ENCODE peak calls at places on chromosomes 6 and 20, in nine cellular contexts. P is tibial nerve, S is Peyer's patch, Z is tibial artery, G is WERI-Rb-1, T is cardiac muscle cell, K is fibroblast of pulmonary artery, D is hepatocyte, H is pancreas. Y is an unnamed sample.

GRCh38 chr20:49276895-49277785 is 717 bp downstream of the ZNFX1 start:
- DNase-seq in P (peak), S (peak), Z (peak), G (no peak), T (no peak), K (no peak), D (peak), H (peak), Y (no peak)

GRCh38 chr6:126071000-126071647 is 84.8 kb downstream of the TRMT11 start:
- DNase-seq in P (no peak), S (no peak), Z (no peak), G (no peak), T (no peak), K (no peak), D (no peak), H (no peak), Y (no peak)

GRCh38 chr6:128657181-128657580 is 136.8 kb upstream of the PTPRK start:
- DNase-seq in P (no peak), S (no peak), Z (no peak), G (no peak), T (no peak), K (no peak), D (no peak), H (no peak), Y (peak)

GRCh38 chr20:20253744-20254330 is 114.1 kb upstream of the INSM1 start:
- DNase-seq in P (no peak), S (no peak), Z (no peak), G (no peak), T (no peak), K (no peak), D (no peak), H (no peak), Y (no peak)

GRCh38 chr20:36036688-36037087 is 68.3 kb downstream of the CNBD2 start:
- DNase-seq in P (no peak), S (no peak), Z (no peak), G (no peak), T (no peak), K (no peak), D (no peak), H (no peak), Y (no peak)

GRCh38 chr6:13351271-13351670 is 22.9 kb upstream of the TBC1D7 start:
- DNase-seq in P (no peak), S (no peak), Z (no peak), G (no peak), T (peak), K (no peak), D (no peak), H (no peak), Y (no peak)

GRCh38 chr6:169168302-169168630 is 85.4 kb downstream of the THBS2 start:
- DNase-seq in P (no peak), S (no peak), Z (no peak), G (no peak), T (no peak), K (no peak), D (no peak), H (no peak), Y (no peak)

GRCh38 chr6:31162463-31163165 is 4.2 kb downstream of the TCF19 start:
- DNase-seq in P (no peak), S (no peak), Z (no peak), G (no peak), T (no peak), K (no peak), D (no peak), H (no peak), Y (no peak)

GRCh38 chr6:166608819-166609218 is 18.2 kb downstream of the RPS6KA2 start:
- DNase-seq in P (no peak), S (no peak), Z (no peak), G (no peak), T (no peak), K (no peak), D (no peak), H (no peak), Y (no peak)

GRCh38 chr6:90368001-90368400 is 71.4 kb upstream of the BACH2 start:
- DNase-seq in P (no peak), S (no peak), Z (no peak), G (no peak), T (no peak), K (no peak), D (no peak), H (no peak), Y (no peak)

GRCh38 chr6:148578837-148579236 is 168.0 kb upstream of the UST start:
- DNase-seq in P (no peak), S (no peak), Z (no peak), G (no peak), T (no peak), K (no peak), D (no peak), H (no peak), Y (no peak)

GRCh38 chr6:117795234-117795633 is 111.8 kb upstream of the SLC35F1 start:
- DNase-seq in P (no peak), S (no peak), Z (no peak), G (no peak), T (no peak), K (no peak), D (peak), H (no peak), Y (no peak)

DNA sequence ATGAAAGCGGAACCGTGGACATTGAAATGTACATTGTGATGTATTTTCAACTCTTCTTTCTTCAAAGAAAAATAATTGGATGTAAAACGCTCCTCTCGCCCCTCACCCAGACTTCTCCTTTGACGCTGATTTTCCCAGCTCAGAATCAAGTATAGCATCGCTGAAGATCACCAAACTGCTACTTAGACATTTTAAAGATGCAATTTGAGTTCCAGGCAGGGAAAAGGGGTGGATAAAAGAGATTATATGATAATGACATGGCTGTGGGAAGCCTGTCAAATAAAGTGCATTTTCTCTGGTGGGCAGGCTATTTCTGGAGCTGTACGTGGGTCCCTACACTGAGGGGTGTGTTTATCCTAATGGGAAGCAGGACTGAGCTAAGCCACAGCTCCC is 240.4 kb downstream of the CDC5L start:
- DNase-seq in P (no peak), S (no peak), Z (no peak), G (no peak), T (no peak), K (no peak), D (no peak), H (no peak), Y (no peak)
- TF ChIP-seq CTCF in P (no peak), S (no peak), Z (no peak), G (no peak), T (no peak), K (no peak), D (no peak), H (no peak), Y (no peak)

GRCh38 chr6:7087066-7087465 is 20.7 kb upstream of the RREB1 start:
- DNase-seq in P (no peak), S (no peak), Z (no peak), G (peak), T (no peak), K (peak), D (no peak), H (no peak), Y (peak)
- H3K4me3 ChIP-seq in P (peak), S (peak), Z (peak), G (no peak), T (no peak), K (peak), D (no peak), H (no peak), Y (peak)

GRCh38 chr6:91786474-91787184 is 1199.8 kb upstream of the MAP3K7 start:
- DNase-seq in P (no peak), S (no peak), Z (no peak), G (no peak), T (no peak), K (no peak), D (no peak), H (no peak), Y (no peak)
- TF ChIP-seq CTCF in P (no peak), S (no peak), Z (no peak), G (no peak), T (no peak), K (no peak), D (no peak), H (no peak), Y (no peak)

GRCh38 chr20:44646023-44646640 is 5.4 kb downstream of the ADA start:
- DNase-seq in P (no peak), S (peak), Z (no peak), G (no peak), T (no peak), K (peak), D (no peak), H (no peak), Y (peak)

GRCh38 chr20:44648579-44648978 is 2.9 kb downstream of the ADA start:
- DNase-seq in P (no peak), S (no peak), Z (no peak), G (no peak), T (peak), K (no peak), D (no peak), H (no peak), Y (no peak)

GRCh38 chr20:44646641-44647274 is 4.7 kb downstream of the ADA start:
- DNase-seq in P (no peak), S (peak), Z (no peak), G (no peak), T (no peak), K (peak), D (no peak), H (no peak), Y (peak)

GRCh38 chr20:44649976-44650375 is 1.5 kb downstream of the ADA start:
- DNase-seq in P (no peak), S (no peak), Z (no peak), G (no peak), T (no peak), K (no peak), D (no peak), H (no peak), Y (no peak)

DNA sequence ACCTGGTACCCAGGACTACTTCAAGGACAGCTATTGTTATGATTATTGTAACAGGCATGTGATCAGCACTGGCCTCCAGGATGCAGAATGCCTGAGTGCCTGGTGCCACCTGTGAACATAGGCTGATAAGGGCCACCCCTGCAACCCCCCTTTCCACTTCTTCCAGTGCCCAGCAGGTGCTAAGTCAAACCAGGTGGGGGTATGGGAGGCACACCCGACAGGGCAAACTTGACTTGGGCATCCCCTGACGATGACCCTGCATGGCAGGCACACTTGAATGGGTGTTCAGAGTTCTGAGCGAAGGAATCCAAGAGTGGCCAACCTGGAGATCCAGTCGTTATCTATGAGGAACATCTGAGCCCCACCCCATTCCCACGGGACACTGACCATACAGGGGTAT is 3.4 kb downstream of the ADA start:
- DNase-seq in P (no peak), S (no peak), Z (no peak), G (no peak), T (no peak), K (no peak), D (no peak), H (no peak), Y (no peak)
- H3K4me3 ChIP-seq in P (no peak), S (no peak), Z (no peak), G (no peak), T (no peak), K (no peak), D (no peak), H (no peak), Y (no peak)

DNA sequence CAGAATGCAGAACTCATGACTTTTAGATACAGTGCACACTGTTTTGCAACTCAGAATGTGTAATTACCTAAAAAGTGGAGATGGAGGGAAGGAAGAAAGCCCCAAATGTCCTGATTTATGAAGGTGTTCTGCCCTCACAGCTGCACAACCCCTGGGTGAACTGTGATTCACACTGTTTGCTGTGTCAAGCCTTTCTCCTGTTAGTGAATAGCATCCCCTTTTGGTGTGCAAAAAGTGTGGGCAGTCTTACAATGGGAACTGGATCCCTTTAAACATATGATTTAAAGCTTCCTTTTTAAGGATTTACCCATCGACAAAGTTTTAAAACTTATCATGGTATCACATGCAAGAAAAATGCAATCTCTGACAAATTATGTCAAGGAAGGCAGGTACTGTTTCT is 633.4 kb upstream of the EPHA7 start:
- DNase-seq in P (no peak), S (no peak), Z (no peak), G (no peak), T (no peak), K (peak), D (peak), H (no peak), Y (peak)
- TF ChIP-seq CTCF in P (no peak), S (no peak), Z (no peak), G (peak), T (no peak), K (no peak), D (peak), H (no peak), Y (peak)

DNA sequence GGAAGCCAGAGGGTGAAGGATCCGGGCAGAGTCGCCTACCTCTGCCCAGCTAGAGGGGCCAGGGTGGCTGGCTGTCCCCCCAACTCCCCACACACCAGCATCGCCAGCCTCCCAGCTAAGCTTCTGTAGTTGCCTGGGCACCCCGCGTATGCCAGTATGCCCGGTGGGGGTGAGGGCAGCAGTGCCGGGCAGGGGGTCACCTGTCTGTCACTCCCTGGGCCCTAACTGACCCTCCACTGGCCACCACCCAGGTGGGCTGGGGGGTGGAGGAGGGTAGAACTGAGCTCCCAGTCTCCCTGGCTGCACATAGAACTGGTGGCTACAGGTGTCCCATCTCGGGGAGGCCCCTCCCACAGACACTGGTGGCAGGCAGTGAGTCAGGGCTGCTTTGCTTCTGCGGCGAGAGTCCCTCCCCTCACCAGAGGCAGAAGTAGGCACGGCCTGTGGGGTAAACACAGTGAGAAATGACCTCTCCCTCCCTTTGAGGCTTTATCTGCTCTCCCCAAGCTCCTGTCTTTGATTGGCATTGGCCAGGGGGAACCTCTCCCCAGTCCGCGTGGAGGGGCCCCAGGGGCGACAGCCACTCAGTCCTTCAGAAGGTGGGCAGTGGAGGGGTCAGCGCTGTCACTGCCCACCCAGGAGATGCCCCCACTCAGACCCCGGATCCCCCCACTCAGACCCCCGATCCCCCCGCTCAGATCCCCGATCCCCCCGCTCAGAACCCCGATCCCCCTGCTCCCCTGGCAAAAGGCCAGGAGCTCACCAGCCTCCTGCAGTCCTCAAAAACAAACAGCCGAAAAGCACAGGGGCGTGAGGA is 2.5 kb downstream of the NTSR1 start:
- DNase-seq in P (no peak), S (no peak), Z (no peak), G (no peak), T (no peak), K (no peak), D (no peak), H (no peak), Y (no peak)
- H3K4me3 ChIP-seq in P (no peak), S (no peak), Z (no peak), G (no peak), T (no peak), K (no peak), D (no peak), H (no peak), Y (no peak)

GRCh38 chr20:37943033-37943432 is 40.1 kb downstream of the VSTM2L start:
- DNase-seq in P (no peak), S (no peak), Z (peak), G (no peak), T (no peak), K (no peak), D (no peak), H (no peak), Y (no peak)

GRCh38 chr20:37939701-37940151 is 36.8 kb downstream of the VSTM2L start:
- DNase-seq in P (no peak), S (no peak), Z (peak), G (no peak), T (no peak), K (no peak), D (no peak), H (no peak), Y (no peak)

GRCh38 chr20:37941992-37942391 is 39.1 kb downstream of the VSTM2L start:
- DNase-seq in P (no peak), S (no peak), Z (peak), G (no peak), T (no peak), K (no peak), D (no peak), H (no peak), Y (no peak)

GRCh38 chr20:37940161-37940560 is 37.2 kb downstream of the VSTM2L start:
- DNase-seq in P (no peak), S (no peak), Z (peak), G (no peak), T (no peak), K (no peak), D (no peak), H (no peak), Y (no peak)

DNA sequence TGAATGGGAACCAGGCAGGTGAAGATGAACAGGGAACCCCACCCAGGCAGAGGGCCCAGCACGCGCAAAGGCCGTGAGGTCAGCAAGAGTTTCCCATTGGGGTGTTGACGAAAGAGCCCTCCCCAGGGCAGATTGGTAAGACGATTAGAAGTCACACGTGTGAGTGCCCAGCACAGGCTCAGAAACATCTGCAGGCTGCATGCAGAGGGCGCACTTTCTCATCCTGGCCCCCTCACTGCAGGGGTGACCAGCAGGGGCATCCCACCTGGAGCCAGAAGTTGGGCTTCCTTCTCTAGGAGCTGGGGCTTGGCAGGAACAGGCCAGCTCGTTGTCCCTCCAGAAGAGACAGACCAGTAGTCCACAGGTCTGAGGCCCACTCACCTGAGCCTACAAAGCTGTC is 38.4 kb downstream of the VSTM2L start:
- DNase-seq in P (no peak), S (no peak), Z (peak), G (no peak), T (peak), K (no peak), D (no peak), H (no peak), Y (no peak)
- TF ChIP-seq CTCF in P (no peak), S (no peak), Z (no peak), G (peak), T (peak), K (peak), D (peak), H (no peak), Y (peak)

DNA sequence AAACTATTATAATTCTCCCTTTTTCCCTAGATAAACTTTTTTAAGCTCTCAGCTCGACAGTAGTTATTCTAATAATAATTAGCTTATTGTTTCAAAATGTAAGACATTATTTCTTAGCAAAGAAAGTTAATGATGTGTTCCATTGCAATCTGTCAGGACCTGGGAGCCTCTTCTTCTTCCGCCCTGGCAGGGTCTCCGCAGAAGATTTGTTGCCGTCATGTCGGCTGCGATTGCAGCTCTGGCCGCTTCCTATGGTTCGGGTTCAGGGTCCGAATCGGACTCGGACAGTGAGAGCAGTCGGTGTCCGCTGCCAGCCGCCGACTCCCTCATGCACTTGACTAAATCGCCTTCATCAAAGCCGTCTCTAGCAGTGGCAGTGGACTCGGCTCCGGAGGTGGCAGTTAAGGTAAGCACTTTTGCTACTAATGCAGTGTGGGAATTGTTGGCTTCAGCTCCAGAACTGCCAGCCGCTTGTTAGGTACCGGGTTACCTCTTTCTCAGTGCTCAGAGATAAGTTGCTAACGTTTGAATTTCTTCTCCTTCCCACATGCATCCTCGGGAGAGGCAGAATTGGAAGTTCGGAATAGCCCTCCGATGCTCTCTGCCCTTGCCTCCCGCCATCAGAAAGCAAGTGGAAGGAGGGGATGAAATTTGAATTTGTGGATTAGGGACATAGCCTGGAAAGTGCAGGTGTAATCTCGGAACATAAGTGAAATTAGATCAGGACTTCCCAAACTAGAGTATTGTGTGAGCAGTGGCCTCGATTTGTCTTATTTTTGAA is at the start of gene CDC40:
- DNase-seq in P (peak), S (peak), Z (peak), G (peak), T (peak), K (no peak), D (peak), H (peak), Y (no peak)
- H3K4me3 ChIP-seq in P (peak), S (peak), Z (peak), G (peak), T (peak), K (peak), D (peak), H (peak), Y (peak)